ENCODE peak calls at places on chromosomes 7 and 10, in seven cellular contexts. I is hypothalamus; C is activated B cell treated with CpG ODN at 0.5 μM for 24 hours; L is stimulated activated CD8-positive, alpha-beta memory T cell treated with anti-CD3 and anti-CD28 coated beads, Interleukin-15, amount 100 ng/mL, for 24 hours; Q is GM04504; X is SJSA1; H is nephron progenitor cell. K is an unnamed sample.
A peak's percentile ranks its signal among the peaks of the same experiment; 100 is the strongest.

GRCh38 chr7:191105-192034 is 1.0 kb upstream of the FAM20C start:
- DNase-seq in I (no peak), C (no peak), L (no peak), Q (peak; percentile 67), X (no peak), H (no peak), K (no peak)

GRCh38 chr10:131653550-131654470 is 247.0 kb upstream of the PPP2R2D start:
- DNase-seq in I (no peak), C (no peak), L (no peak), Q (no peak), X (no peak), H (no peak), K (no peak)

GRCh38 chr10:122164028-122164601 is 107.0 kb upstream of the BTBD16 start:
- DNase-seq in I (peak; percentile 41), C (no peak), L (no peak), Q (no peak), X (no peak), H (peak; percentile 57), K (no peak)

GRCh38 chr7:102872460-102872859 is 40.3 kb upstream of the LRRC17 start:
- DNase-seq in I (no peak), C (no peak), L (no peak), Q (peak; percentile 58), X (peak; percentile 79), H (no peak), K (no peak)

GRCh38 chr10:132593900-132594876 is 56.6 kb downstream of the INPP5A start:
- DNase-seq in I (no peak), C (no peak), L (no peak), Q (no peak), X (no peak), H (no peak), K (no peak)

GRCh38 chr10:10526846-10527245 is 490.8 kb upstream of the CELF2 start:
- DNase-seq in I (no peak), C (no peak), L (no peak), Q (no peak), X (no peak), H (no peak), K (no peak)

GRCh38 chr10:110404374-110404773 is 93.3 kb upstream of the DUSP5 start:
- DNase-seq in I (no peak), C (no peak), L (no peak), Q (no peak), X (no peak), H (no peak), K (no peak)

GRCh38 chr7:155871211-155871610 is 58.9 kb upstream of the SHH start:
- DNase-seq in I (no peak), C (no peak), L (no peak), Q (no peak), X (peak; percentile 26), H (no peak), K (no peak)

GRCh38 chr10:131851332-131851731 is 49.5 kb upstream of the PPP2R2D start:
- DNase-seq in I (no peak), C (no peak), L (no peak), Q (no peak), X (peak; percentile 24), H (no peak), K (no peak)

GRCh38 chr7:45703911-45704682 is 129.9 kb downstream of the ADCY1 start:
- DNase-seq in I (no peak), C (peak; percentile 3), L (no peak), Q (no peak), X (peak; percentile 26), H (no peak), K (no peak)

GRCh38 chr7:42289473-42289872 is 52.5 kb upstream of the GLI3 start:
- DNase-seq in I (no peak), C (no peak), L (no peak), Q (no peak), X (no peak), H (no peak), K (no peak)

GRCh38 chr7:28145931-28146330 is 34.7 kb downstream of the JAZF1 start:
- DNase-seq in I (no peak), C (no peak), L (no peak), Q (no peak), X (no peak), H (no peak), K (no peak)

GRCh38 chr7:90384433-90384832 is 18.8 kb upstream of the CLDN12 start:
- DNase-seq in I (no peak), C (no peak), L (no peak), Q (no peak), X (no peak), H (no peak), K (no peak)

GRCh38 chr7:131111081-131111576 is 216.5 kb upstream of the MKLN1 start:
- DNase-seq in I (no peak), C (no peak), L (no peak), Q (peak; percentile 74), X (no peak), H (no peak), K (peak; percentile 29)

GRCh38 chr10:83886871-83887270 is 252.4 kb upstream of the GHITM start:
- DNase-seq in I (no peak), C (no peak), L (no peak), Q (no peak), X (no peak), H (no peak), K (no peak)

GRCh38 chr7:8442814-8443304 is 9.4 kb downstream of the NXPH1 start:
- DNase-seq in I (peak; percentile 49), C (no peak), L (peak; percentile 28), Q (no peak), X (peak; percentile 39), H (peak; percentile 99), K (no peak)

GRCh38 chr7:140161047-140161446 is 15.7 kb downstream of the KDM7A start:
- DNase-seq in I (no peak), C (no peak), L (no peak), Q (no peak), X (no peak), H (no peak), K (no peak)

GRCh38 chr7:19869979-19870378 is 96.6 kb upstream of the TMEM196 start:
- DNase-seq in I (no peak), C (no peak), L (no peak), Q (no peak), X (no peak), H (no peak), K (no peak)

GRCh38 chr7:138036135-138036534 is 34.2 kb upstream of the CREB3L2 start:
- DNase-seq in I (no peak), C (no peak), L (no peak), Q (no peak), X (no peak), H (no peak), K (no peak)

GRCh38 chr7:112459645-112460044 is 9.4 kb downstream of the IFRD1 start:
- DNase-seq in I (no peak), C (no peak), L (no peak), Q (no peak), X (no peak), H (no peak), K (no peak)

GRCh38 chr10:62980697-62981495 is 152.2 kb upstream of the NRBF2 start:
- DNase-seq in I (no peak), C (no peak), L (no peak), Q (no peak), X (no peak), H (no peak), K (no peak)

GRCh38 chr10:111551001-111551400 is 474.2 kb downstream of the ADRA2A start:
- DNase-seq in I (no peak), C (no peak), L (no peak), Q (peak; percentile 22), X (no peak), H (no peak), K (no peak)

GRCh38 chr10:74855027-74855426 is 28.6 kb downstream of the KAT6B start:
- DNase-seq in I (no peak), C (no peak), L (no peak), Q (no peak), X (no peak), H (no peak), K (no peak)

GRCh38 chr7:133958822-133959221 is 168.3 kb upstream of the LRGUK start:
- DNase-seq in I (no peak), C (no peak), L (no peak), Q (no peak), X (no peak), H (no peak), K (no peak)

GRCh38 chr7:12706900-12707536 is 19.6 kb downstream of the ARL4A start:
- DNase-seq in I (no peak), C (no peak), L (no peak), Q (no peak), X (no peak), H (no peak), K (no peak)

GRCh38 chr10:118870467-118871243 is 115.9 kb upstream of the CACUL1 start:
- DNase-seq in I (no peak), C (no peak), L (no peak), Q (no peak), X (peak; percentile 58), H (peak; percentile 26), K (peak; percentile 82)

K was measured in PC-9.